ENCODE peak calls at places on chromosomes 4 and X, in six cellular contexts. S, O, X, L, K and Z are unnamed samples. For H3K27me3 and H3K4me1, the result is how much of the 10 kb centered on the place peaks cover.

GRCh38 chrX:29487214-29487613 is 728.1 kb upstream of the MAGEB2 start:
- DNase-seq in S (no peak), O (no peak), X (no peak), L (no peak), K (no peak), Z (no peak)

GRCh38 chr4:82785248-82786003 is 13.2 kb downstream of the SCD5 start:
- DNase-seq in S (no peak), O (no peak), X (no peak), L (no peak), K (peak), Z (no peak)

GRCh38 chr4:59612235-59612634 is 1587.9 kb upstream of the ADGRL3 start:
- DNase-seq in S (no peak), O (no peak), X (no peak), L (no peak), K (peak), Z (no peak)

GRCh38 chrX:130125090-130125489 is 14.8 kb upstream of the ELF4 start:
- DNase-seq in S (no peak), O (no peak), X (no peak), L (no peak), K (peak), Z (peak)

GRCh38 chr4:86910369-86910768 is 18.1 kb upstream of the C4orf36 start:
- DNase-seq in S (no peak), O (no peak), X (no peak), L (no peak), K (no peak), Z (no peak)

GRCh38 chr4:78776031-78776728 is at the start of gene BMP2K:
- DNase-seq in S (peak), O (peak), X (peak), L (peak), K (peak), Z (peak)

GRCh38 chr4:91113130-91113706 is 986.0 kb downstream of the CCSER1 start:
- DNase-seq in S (no peak), O (no peak), X (no peak), L (no peak), K (peak), Z (no peak)

GRCh38 chrX:41515376-41515775 is 68.2 kb downstream of the NYX start:
- DNase-seq in S (no peak), O (no peak), X (no peak), L (no peak), K (no peak), Z (no peak)

GRCh38 chrX:153722704-153723350 is 1.4 kb downstream of the BCAP31 start:
- DNase-seq in S (no peak), O (peak), X (no peak), L (no peak), K (peak), Z (no peak)

GRCh38 chrX:45517090-45517973 is 316.7 kb upstream of the DIPK2B start:
- DNase-seq in S (no peak), O (no peak), X (no peak), L (no peak), K (peak), Z (no peak)

GRCh38 chr4:76977113-76977512 is 27.6 kb downstream of the SEPTIN11 start:
- DNase-seq in S (no peak), O (no peak), X (no peak), L (no peak), K (no peak), Z (no peak)

GRCh38 chr4:113675731-113676707 is 85.5 kb downstream of the CAMK2D start:
- DNase-seq in S (no peak), O (no peak), X (no peak), L (no peak), K (no peak), Z (no peak)

GRCh38 chr4:83110222-83110945 is 4.1 kb downstream of the PLAC8 start:
- DNase-seq in S (peak), O (peak), X (peak), L (peak), K (peak), Z (peak)

DNA sequence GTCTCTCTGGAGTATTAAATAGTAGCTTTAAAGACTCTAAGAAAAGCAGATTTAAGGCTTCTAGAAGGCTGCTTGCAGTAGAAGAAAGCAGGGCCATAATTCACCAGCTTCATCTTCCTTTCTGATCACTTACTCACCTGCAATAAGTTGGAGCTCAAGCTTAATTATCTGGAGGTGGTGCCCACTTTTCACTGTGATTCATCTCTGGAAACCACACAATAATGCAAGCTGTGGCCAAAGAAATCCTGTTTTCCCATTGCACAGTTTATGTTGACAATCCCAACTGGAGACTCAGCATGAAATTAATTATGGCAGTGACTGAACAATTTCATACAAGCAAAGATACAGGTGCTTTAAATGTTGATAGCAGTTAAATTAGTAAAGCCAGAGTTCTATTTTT is 14.7 kb downstream of the CWH43 start:
- DNase-seq in S (no peak), O (no peak), X (no peak), L (no peak), K (no peak), Z (no peak)
- H3K27me3 ChIP-seq in S (under half), O (under half), X (under half), L (under half), K (under half), Z (under half)

DNA sequence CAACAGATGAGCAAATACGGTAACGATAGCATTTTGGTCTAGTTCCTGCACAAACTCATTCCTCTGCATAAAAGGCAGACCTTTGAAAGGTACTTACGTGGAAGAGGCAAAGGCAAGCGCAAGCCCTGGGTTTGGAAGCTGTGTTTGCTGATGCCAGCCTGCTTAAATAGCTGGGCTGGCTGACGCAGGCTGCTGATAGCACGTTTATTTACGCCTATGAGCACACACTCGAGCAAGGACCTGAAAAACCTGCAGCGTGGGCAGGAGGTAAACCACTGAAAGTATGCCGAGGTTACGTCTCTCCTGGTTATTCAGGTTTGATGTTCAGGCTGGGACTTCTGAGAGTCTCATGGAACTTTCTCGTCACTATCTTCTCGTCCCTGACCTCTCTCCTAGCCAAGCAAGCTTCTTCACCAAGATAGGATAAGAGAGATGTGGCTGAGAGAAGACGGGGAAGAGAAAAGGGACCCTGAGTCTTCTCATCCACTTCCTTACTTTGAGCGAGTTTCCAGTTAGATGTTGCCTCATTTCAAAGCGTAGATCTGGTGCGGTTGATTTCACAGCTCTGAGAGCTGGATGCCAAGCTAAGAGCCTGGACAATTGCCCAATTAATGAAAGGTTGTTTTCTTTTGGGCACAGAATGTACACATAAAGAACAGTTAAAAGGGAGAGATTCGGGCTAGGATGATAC is at the start of gene HOPX:
- DNase-seq in S (peak), O (peak), X (no peak), L (no peak), K (no peak), Z (no peak)
- H3K4me3 ChIP-seq in S (peak), O (peak), X (no peak), L (peak), K (no peak), Z (peak)

DNA sequence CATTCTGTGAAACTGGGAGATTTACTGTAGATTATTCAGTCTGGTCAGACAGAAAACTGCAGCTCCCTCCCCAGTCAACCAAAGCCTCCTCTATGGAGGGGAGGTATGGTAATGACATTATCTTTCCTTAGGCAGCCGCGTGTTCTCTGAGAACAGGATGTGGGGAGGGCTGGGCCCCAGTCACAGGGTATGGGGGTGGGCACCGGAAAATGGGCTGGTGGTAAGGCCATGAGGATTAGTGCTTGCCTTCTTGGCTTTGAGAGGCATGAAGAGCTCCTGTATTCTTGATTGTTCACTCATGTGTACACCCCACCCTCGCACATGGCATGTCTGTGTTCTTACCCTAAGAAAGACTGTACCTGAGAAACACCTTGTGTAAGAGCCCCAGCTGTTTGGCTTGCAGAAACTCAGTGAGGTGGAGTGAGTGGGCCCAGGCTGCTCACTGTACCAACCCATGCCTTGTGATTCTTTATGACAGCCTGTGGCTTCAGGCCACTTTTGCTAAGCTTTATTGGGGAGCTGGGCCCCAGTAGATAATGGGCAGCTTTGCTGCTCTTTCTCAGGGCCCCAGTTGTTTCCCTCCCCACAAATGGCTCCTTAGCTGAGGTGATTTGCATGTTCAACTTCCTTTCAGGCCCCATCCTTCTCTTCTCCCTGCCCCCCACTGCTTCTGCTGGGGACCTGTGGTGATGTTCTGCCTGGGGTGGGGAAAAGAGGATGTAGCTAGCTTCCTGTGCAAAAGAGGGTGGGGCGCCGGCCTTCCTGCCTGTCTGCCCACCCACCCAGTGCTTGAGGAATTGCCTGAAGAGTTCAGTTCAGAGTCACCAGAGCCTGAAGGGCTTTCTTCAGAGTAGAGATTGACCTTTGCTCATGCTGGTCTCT is 30.7 kb downstream of the MSN start:
- DNase-seq in S (peak), O (peak), X (no peak), L (no peak), K (peak), Z (peak)
- H3K4me1 ChIP-seq in S (half or more), O (half or more), X (under half), L (under half), K (half or more), Z (under half)

GRCh38 chr4:159171287-159171686 is 68.4 kb downstream of the RAPGEF2 start:
- DNase-seq in S (no peak), O (no peak), X (no peak), L (no peak), K (peak), Z (no peak)
- H3K27me3 ChIP-seq in S (under half), O (under half), X (under half), L (under half), K (under half), Z (under half)

GRCh38 chr4:5374994-5375393 is 323.7 kb downstream of the STK32B start:
- DNase-seq in S (no peak), O (no peak), X (no peak), L (peak), K (no peak), Z (no peak)
- H3K4me3 ChIP-seq in S (no peak), O (no peak), X (no peak), L (no peak), K (no peak), Z (no peak)